ENCODE peak calls at places on chromosome 3, in four cellular contexts. O, W, D and P are unnamed samples.

GRCh38 chr3:32557640-32558352 is 12.9 kb downstream of the DYNC1LI1 start:
- DNase-seq in O (no peak), W (no peak), D (peak), P (no peak)

GRCh38 chr3:15117011-15117410 is 18.1 kb upstream of the RBSN start:
- DNase-seq in O (no peak), W (no peak), D (no peak), P (no peak)

GRCh38 chr3:29065211-29065785 is 215.6 kb upstream of the RBMS3 start:
- DNase-seq in O (no peak), W (no peak), D (no peak), P (peak)

GRCh38 chr3:31880020-31880419 is 101.0 kb downstream of the OSBPL10 start:
- DNase-seq in O (no peak), W (no peak), D (peak), P (no peak)

GRCh38 chr3:194035406-194036138 is 100.4 kb upstream of the HES1 start:
- DNase-seq in O (no peak), W (no peak), D (no peak), P (no peak)

GRCh38 chr3:385151-385550 is 188.6 kb downstream of the CHL1 start:
- DNase-seq in O (no peak), W (no peak), D (no peak), P (no peak)

GRCh38 chr3:186857743-186858142 is 15.2 kb downstream of the ADIPOQ start:
- DNase-seq in O (no peak), W (no peak), D (no peak), P (no peak)

GRCh38 chr3:13851091-13851849 is 28.6 kb downstream of the WNT7A start:
- DNase-seq in O (no peak), W (no peak), D (no peak), P (no peak)

GRCh38 chr3:97297032-97297431 is 467.5 kb upstream of the ARL6 start:
- DNase-seq in O (no peak), W (no peak), D (no peak), P (no peak)

GRCh38 chr3:22103423-22103822 is 352.4 kb upstream of the ZNF385D start:
- DNase-seq in O (no peak), W (no peak), D (no peak), P (no peak)

GRCh38 chr3:69925506-69925905 is 74.0 kb upstream of the SAMMSON start:
- DNase-seq in O (no peak), W (no peak), D (no peak), P (no peak)
- TF ChIP-seq ZNF274 in O (no peak), W (no peak), D (no peak), P (no peak)

GRCh38 chr3:50617096-50617791 is at the start of gene MAPKAPK3:
- DNase-seq in O (no peak), W (no peak), D (peak), P (no peak)
- TF ChIP-seq SUZ12 in O (no peak), W (no peak), D (no peak), P (no peak)

GRCh38 chr3:94303266-94303665 is 240.4 kb downstream of the NSUN3 start:
- DNase-seq in O (no peak), W (no peak), D (no peak), P (no peak)
- TF ChIP-seq ZNF274 in O (no peak), W (no peak), D (no peak), P (no peak)

DNA sequence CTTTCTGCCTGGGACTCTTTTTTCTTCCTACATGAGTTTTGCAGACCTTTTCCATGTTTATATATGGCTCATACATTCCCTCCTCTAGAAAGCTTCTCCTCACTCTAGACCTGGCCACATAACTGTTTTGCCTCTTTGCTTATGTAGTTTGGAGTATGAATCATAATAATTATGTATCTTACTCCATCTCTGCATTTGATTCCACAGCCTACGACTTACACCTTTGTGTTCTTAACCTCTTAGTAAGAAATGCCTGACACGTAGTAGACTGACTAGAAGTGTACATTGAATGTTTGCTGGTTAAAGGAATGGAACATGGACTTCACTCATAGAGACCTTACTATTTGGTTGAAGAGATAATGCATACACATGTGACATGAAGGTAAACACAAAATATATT is 56.4 kb downstream of the MBNL1 start:
- DNase-seq in O (no peak), W (no peak), D (no peak), P (no peak)
- TF ChIP-seq SUZ12 in O (no peak), W (no peak), D (no peak), P (no peak)

GRCh38 chr3:123096701-123097100 is 29.9 kb downstream of the PDIA5 start:
- DNase-seq in O (no peak), W (no peak), D (no peak), P (no peak)
- TF ChIP-seq ZNF274 in O (no peak), W (no peak), D (no peak), P (no peak)

GRCh38 chr3:60798456-60798855 is 452.8 kb downstream of the FHIT start:
- DNase-seq in O (no peak), W (no peak), D (no peak), P (no peak)
- TF ChIP-seq SUZ12 in O (no peak), W (no peak), D (no peak), P (no peak)

GRCh38 chr3:151688571-151688970 is 45.2 kb upstream of the AADACL2 start:
- DNase-seq in O (no peak), W (no peak), D (no peak), P (no peak)
- TF ChIP-seq ZNF274 in O (no peak), W (no peak), D (no peak), P (no peak)

GRCh38 chr3:147129665-147130064 is 276.7 kb downstream of the ZIC4 start:
- DNase-seq in O (no peak), W (no peak), D (no peak), P (no peak)

GRCh38 chr3:147132168-147132567 is 274.2 kb downstream of the ZIC4 start:
- DNase-seq in O (no peak), W (no peak), D (no peak), P (no peak)

GRCh38 chr3:147130461-147130860 is 275.9 kb downstream of the ZIC4 start:
- DNase-seq in O (no peak), W (no peak), D (no peak), P (no peak)
- TF ChIP-seq SUZ12 in O (no peak), W (no peak), D (no peak), P (no peak)